ENCODE peak calls at places on chromosomes 12 and 14, in six cellular contexts. F, D, I, R, L and S are unnamed samples. For H3K4me1, the result is how much of the 10 kb centered on the place peaks cover.

GRCh38 chr12:64452559-64453329 is 824 bp downstream of the TBK1 start:
- DNase-seq in R (peak), I (no peak), L (no peak), D (no peak), F (peak), S (no peak)

GRCh38 chr12:89230376-89231101 is 121.8 kb downstream of the DUSP6 start:
- DNase-seq in D (no peak), F (no peak), L (no peak), I (no peak), R (no peak), S (no peak)

GRCh38 chr12:30985814-30986452 is 59.4 kb downstream of the TSPAN11 start:
- DNase-seq in I (no peak), R (no peak), F (peak), D (peak), L (no peak), S (peak)

GRCh38 chr12:108635997-108636808 is 2.5 kb upstream of the SELPLG start:
- DNase-seq in L (no peak), D (no peak), F (no peak), I (no peak), R (no peak), S (no peak)

GRCh38 chr12:64680235-64680634 is 69.9 kb downstream of the RASSF3 start:
- DNase-seq in I (no peak), D (no peak), R (no peak), L (no peak), F (peak), S (no peak)

GRCh38 chr14:51072976-51073375 is 21.9 kb downstream of the TRIM9 start:
- DNase-seq in R (no peak), L (no peak), I (no peak), F (no peak), D (no peak), S (no peak)

GRCh38 chr14:73287071-73287470 is 49.8 kb downstream of the PAPLN start:
- DNase-seq in I (no peak), D (peak), L (no peak), R (no peak), F (no peak), S (no peak)

GRCh38 chr14:67883717-67884116 is 64.1 kb downstream of the RAD51B start:
- DNase-seq in D (no peak), L (no peak), F (peak), R (no peak), I (no peak), S (no peak)

GRCh38 chr14:70788893-70789292 is 20.4 kb downstream of the MAP3K9 start:
- DNase-seq in F (no peak), D (no peak), L (no peak), R (no peak), I (no peak), S (no peak)

GRCh38 chr12:57899010-57899662 is 42.2 kb upstream of the ATP23 start:
- DNase-seq in I (no peak), F (peak), R (peak), D (peak), L (peak), S (peak)

GRCh38 chr12:57452937-57453509 is 2.1 kb upstream of the INHBE start:
- DNase-seq in F (peak), D (peak), L (no peak), R (peak), I (no peak), S (peak)

GRCh38 chr12:93894391-93895095 is 217.4 kb downstream of the CRADD start:
- DNase-seq in R (peak), I (no peak), L (no peak), F (no peak), D (peak), S (peak)

GRCh38 chr12:63844391-63845341 is at the start of gene SRGAP1:
- DNase-seq in R (peak), D (peak), I (no peak), L (no peak), F (peak), S (peak)

GRCh38 chr12:2049604-2050540 is 2.9 kb upstream of the CACNA1C start:
- DNase-seq in I (no peak), D (no peak), F (no peak), L (no peak), R (no peak), S (no peak)

GRCh38 chr12:70812124-70812523 is 108.4 kb downstream of the PTPRR start:
- DNase-seq in I (no peak), R (no peak), L (no peak), F (no peak), D (no peak), S (no peak)

GRCh38 chr14:63470877-63471565 is 72.2 kb downstream of the PPP2R5E start:
- DNase-seq in R (peak), D (no peak), F (peak), I (no peak), L (no peak), S (no peak)

GRCh38 chr12:109880049-109880931 is at the start of gene GLTP:
- DNase-seq in D (peak), L (peak), R (peak), F (peak), I (no peak), S (peak)

GRCh38 chr14:54316652-54317051 is 80.2 kb upstream of the CDKN3 start:
- DNase-seq in F (no peak), L (no peak), D (no peak), R (no peak), I (no peak), S (no peak)

GRCh38 chr12:132716356-132716755 is 5.7 kb downstream of the PGAM5 start:
- DNase-seq in L (no peak), R (no peak), I (no peak), D (no peak), F (no peak), S (no peak)

GRCh38 chr14:24630087-24630871 is 3.7 kb downstream of the GZMB start:
- DNase-seq in I (no peak), L (no peak), D (no peak), F (no peak), R (no peak), S (no peak)

GRCh38 chr12:123645851-123646250 is 12.2 kb downstream of the GTF2H3 start:
- DNase-seq in R (no peak), L (no peak), D (no peak), I (no peak), F (no peak), S (no peak)

GRCh38 chr12:104510873-104511243 is 54.1 kb downstream of the CHST11 start:
- DNase-seq in F (no peak), L (no peak), I (no peak), R (no peak), D (no peak), S (no peak)

GRCh38 chr12:104507672-104508071 is 50.9 kb downstream of the CHST11 start:
- DNase-seq in F (no peak), L (no peak), I (no peak), D (peak), R (no peak), S (no peak)

GRCh38 chr12:104510145-104510872 is 53.6 kb downstream of the CHST11 start:
- DNase-seq in D (no peak), F (no peak), R (no peak), L (no peak), I (no peak), S (no peak)

GRCh38 chr12:104506691-104507401 is 50.1 kb downstream of the CHST11 start:
- DNase-seq in L (no peak), I (no peak), R (no peak), F (no peak), D (peak), S (peak)

DNA sequence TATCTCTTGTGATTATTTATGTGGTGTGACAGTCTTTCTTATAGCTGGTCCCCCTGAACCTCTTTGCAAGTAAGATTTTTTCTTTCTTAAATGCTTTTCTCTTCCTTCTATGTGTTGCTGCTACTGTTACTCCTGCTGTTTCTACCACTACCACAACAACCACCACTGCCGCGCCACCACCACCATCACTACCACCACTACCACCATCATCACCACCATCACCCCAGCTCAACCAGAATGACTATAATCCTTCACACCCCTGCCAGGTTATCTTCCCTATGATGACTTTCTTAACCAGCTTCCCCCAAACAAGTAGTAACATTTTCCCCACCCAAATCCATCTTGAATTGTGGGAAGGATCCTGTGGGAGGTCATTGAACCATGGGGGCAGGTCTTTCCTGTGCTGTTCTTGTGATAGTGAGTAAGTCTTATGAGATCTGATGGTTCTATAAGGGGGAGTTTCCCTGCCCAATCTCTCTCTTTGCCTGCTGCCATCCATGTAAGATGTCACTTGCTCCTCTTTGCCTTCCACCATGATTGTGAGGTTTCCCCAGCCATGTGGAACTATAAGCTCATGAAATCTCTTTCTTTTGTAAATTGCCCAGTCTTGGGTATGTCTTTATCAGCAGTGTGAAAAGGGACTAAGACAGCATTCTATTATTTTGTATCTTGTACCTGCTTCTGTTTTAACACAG is 52.2 kb downstream of the CHST11 start:
- DNase-seq in F (no peak), D (no peak), L (no peak), R (no peak), I (no peak), S (no peak)
- H3K4me1 ChIP-seq in F (under half), D (under half), L (under half), R (under half), I (under half), S (under half)

GRCh38 chr14:76497550-76498484 is 121.9 kb downstream of the ESRRB start:
- DNase-seq in R (no peak), F (peak), D (no peak), L (no peak), I (no peak), S (no peak)
- TF ChIP-seq CTCF in R (no peak), F (peak), D (no peak), L (no peak), I (no peak), S (no peak)

GRCh38 chr14:68967459-68967940 is 11.6 kb downstream of the ACTN1 start:
- DNase-seq in F (no peak), R (no peak), D (no peak), L (no peak), I (no peak), S (no peak)

GRCh38 chr14:68962681-68963080 is 16.4 kb downstream of the ACTN1 start:
- DNase-seq in D (no peak), F (no peak), R (no peak), L (no peak), I (no peak), S (no peak)

GRCh38 chr14:68966872-68967301 is 12.2 kb downstream of the ACTN1 start:
- DNase-seq in F (no peak), R (no peak), I (no peak), L (no peak), D (no peak), S (no peak)

GRCh38 chr14:68964300-68965093 is 14.6 kb downstream of the ACTN1 start:
- DNase-seq in F (no peak), L (no peak), R (no peak), I (no peak), D (no peak), S (no peak)

DNA sequence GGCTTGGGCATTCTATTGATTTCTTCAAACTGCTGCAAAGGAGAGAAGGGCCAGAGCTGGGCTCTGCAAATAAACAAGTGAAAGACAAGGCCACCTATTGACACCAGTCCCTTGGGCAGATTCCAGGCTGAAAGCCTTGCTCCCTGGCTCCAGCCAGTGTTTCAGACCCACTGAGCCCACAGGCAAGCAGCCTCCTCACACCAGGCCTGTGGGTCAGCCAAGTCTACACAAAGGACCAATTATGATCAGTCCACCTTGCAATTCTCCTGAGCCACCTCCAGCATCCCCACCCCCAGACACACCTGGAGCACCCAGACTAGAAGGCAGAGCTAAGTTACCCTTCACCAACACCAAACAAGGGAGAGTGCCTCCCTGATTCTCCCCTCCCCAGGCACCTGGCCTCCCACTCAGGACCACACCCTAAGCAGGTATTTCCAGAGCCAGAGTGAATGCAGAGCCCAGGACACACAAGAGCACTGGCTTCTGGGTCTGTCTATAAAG is 13.8 kb downstream of the ACTN1 start:
- DNase-seq in L (no peak), R (no peak), D (peak), F (peak), I (no peak), S (no peak)
- H3K4me1 ChIP-seq in L (half or more), R (half or more), D (half or more), F (half or more), I (half or more), S (half or more)

GRCh38 chr14:103086771-103087342 is 2.8 kb downstream of the LBHD2 start:
- DNase-seq in L (no peak), R (no peak), D (no peak), F (no peak), I (no peak), S (no peak)

GRCh38 chr14:103081951-103082350 is 2.1 kb upstream of the LBHD2 start:
- DNase-seq in R (no peak), D (no peak), L (no peak), I (no peak), F (no peak), S (no peak)

GRCh38 chr14:103084021-103084919 is at the start of gene LBHD2:
- DNase-seq in R (no peak), D (no peak), L (no peak), I (no peak), F (no peak), S (no peak)

GRCh38 chr14:103087343-103087835 is 3.4 kb downstream of the LBHD2 start:
- DNase-seq in D (no peak), L (no peak), F (no peak), I (no peak), R (no peak), S (peak)

DNA sequence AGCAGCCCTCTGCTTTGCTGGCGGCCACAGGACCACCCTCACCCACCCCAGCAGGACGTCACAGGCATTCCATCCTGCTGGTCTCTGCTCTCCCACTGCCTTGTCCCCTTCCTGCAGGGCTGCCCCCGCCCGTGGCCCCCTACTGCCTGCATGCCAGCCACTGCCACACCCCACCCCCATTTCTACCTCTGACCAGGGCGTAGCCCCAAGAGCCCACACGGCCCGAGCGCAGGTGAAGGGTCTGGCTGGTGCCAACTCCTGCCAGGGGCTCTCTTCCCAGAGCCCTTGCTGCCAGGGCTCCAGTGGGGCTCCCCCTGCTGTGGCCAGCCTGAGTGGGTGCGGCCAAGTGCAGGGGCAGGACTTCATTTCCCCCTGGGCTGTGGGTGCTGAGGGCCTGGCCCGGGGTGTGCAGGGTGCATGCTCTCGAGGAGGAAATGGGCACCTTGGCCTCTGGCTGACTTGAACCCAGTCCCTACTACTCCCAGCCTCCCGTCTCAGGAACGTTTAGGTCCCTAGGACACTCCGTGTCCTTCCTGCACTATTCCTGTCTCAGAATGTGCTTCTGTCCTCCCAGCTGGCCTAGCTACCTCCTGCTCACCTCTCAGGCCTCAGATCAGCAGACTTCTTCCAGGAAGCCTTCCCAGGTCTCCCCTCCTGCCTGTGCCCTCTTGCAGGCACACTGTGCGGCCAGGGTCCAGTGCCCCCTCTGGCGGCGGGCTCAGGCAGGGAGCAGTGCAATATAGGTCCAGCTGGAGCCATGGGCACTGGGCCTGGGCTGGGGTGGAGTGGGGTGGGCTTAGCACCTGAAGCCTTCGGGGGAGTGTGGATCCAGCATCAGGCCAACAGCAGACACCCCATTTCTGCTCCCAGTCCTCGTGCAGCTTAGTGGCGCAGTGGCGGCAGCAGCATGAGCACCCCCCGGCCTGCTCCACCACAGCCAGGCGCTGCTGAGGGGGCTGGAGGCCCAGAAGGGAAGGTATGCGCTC is 1.4 kb downstream of the LBHD2 start:
- DNase-seq in R (no peak), D (no peak), F (no peak), L (no peak), I (no peak), S (no peak)
- TF ChIP-seq CTCF in R (no peak), D (no peak), F (peak), L (no peak), I (no peak), S (no peak)

GRCh38 chr14:104685216-104685997 is 4.0 kb upstream of the INF2 start:
- DNase-seq in I (no peak), L (no peak), D (no peak), F (no peak), R (no peak), S (no peak)
- H3K4me1 ChIP-seq in I (under half), L (under half), D (under half), F (half or more), R (half or more), S (half or more)

DNA sequence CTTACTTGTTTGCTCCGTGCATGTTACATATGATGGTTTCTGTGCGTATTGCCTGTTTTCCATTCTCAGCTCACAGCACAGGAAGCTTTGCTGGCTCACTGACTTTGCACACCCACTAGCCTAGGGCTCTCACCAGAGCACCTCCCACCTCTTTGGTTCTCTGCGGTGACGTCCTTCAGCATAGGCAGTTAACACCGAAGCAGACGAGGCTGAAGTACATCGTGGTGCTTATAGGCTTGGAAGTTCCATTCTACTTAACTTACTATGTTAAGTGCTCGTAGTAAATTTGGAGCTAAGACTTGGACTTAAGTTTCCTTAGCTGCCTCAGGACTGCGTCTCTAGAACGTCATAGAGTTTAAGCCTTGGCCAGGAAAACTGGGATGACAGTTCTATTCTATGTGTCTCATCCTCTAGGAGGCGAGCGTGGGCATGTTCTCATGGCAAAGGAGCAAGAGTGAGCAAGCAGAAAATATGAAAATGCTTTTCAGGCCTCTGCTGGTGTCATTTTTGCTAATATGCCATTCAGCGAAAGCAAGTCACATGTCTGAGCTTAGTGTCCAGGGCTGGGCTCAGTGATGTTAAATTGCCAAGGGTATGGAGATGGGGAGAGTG is 57.4 kb downstream of the NRXN3 start:
- DNase-seq in D (no peak), L (no peak), R (no peak), I (no peak), F (no peak), S (no peak)
- TF ChIP-seq CTCF in D (no peak), L (no peak), R (no peak), I (no peak), F (peak), S (no peak)

DNA sequence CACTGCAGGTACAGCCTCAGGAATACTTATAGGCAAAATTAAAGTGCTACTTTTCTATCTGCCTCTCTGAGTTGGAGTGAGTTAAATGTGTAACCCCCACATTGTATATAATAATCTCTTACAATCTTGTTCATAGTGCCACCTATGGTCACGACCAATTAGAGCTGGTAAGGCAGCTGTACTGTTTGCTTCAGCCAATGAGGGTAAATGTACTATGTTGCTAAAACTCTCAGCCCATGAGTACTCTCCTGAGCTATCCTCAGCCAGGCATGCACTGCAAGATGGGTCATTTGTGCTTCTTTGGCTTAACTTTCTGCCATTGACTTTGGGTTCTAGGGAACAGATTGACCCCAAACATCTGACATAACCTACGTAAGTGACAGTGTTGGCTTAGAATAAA is 15.0 kb upstream of the MDM2 start:
- DNase-seq in D (peak), L (no peak), R (no peak), F (peak), I (no peak), S (no peak)
- H3K4me1 ChIP-seq in D (under half), L (under half), R (under half), F (under half), I (under half), S (under half)

GRCh38 chr14:91877376-91877775 is 10.0 kb upstream of the TC2N start:
- DNase-seq in R (no peak), L (no peak), I (no peak), F (no peak), D (no peak), S (no peak)

GRCh38 chr14:91875515-91876286 is 8.4 kb upstream of the TC2N start:
- DNase-seq in D (no peak), L (no peak), R (no peak), F (no peak), I (no peak), S (no peak)

GRCh38 chr14:91879196-91879595 is 11.9 kb upstream of the TC2N start:
- DNase-seq in D (no peak), F (no peak), L (no peak), R (no peak), I (no peak), S (no peak)

GRCh38 chr14:91878274-91878673 is 10.9 kb upstream of the TC2N start:
- DNase-seq in I (no peak), F (no peak), R (no peak), L (no peak), D (no peak), S (no peak)

DNA sequence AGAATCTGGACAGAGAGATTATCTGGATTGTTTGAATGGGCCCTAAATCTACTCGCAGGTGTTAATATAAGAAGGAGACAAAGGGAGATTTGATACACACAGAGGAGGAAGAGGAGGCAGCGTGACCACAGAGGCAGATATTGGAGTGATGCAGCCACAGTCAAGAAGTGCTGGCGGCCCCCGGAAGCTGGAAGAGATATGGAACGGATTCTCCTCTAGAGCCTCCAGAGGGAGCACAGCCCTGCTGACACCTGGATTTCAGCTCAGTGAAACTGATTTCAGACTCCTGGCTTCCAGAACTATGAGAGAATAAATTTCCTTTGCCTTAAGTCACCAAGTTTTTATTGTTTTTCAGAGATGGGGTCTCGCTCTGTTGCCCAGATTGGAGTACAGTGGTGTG is 9.2 kb upstream of the TC2N start:
- DNase-seq in I (no peak), F (no peak), L (no peak), R (no peak), D (no peak), S (no peak)
- TF ChIP-seq CTCF in I (no peak), F (no peak), L (no peak), R (no peak), D (no peak), S (no peak)